ENCODE peak calls at places on chromosomes 13 and 19, in ten cellular contexts. One of them, this sample, is unnamed.

GRCh38 chr13:39538826-39539555 is 64.0 kb downstream of the LHFPL6 start:
- DNase-seq in breast epithelium: no peak
- DNase-seq in upper lobe of left lung: no peak
- DNase-seq in spleen: no peak
- DNase-seq in prostate gland: no peak
- DNase-seq in GM12878: no peak
- DNase-seq in transverse colon: no peak
- DNase-seq in GM23338: no peak
- DNase-seq in SK-N-MC: no peak
- DNase-seq in H1: no peak
- DNase-seq in this sample: no peak

GRCh38 chr13:109768616-109769015 is 17.8 kb downstream of the IRS2 start:
- DNase-seq in breast epithelium: no peak
- DNase-seq in GM12878: no peak
- DNase-seq in spleen: no peak
- DNase-seq in GM23338: no peak
- DNase-seq in upper lobe of left lung: no peak
- DNase-seq in H1: no peak
- DNase-seq in SK-N-MC: no peak
- DNase-seq in transverse colon: no peak
- DNase-seq in prostate gland: no peak
- DNase-seq in this sample: no peak

GRCh38 chr19:15280915-15281683 is 48.9 kb upstream of the EPHX3 start:
- DNase-seq in GM12878: no peak
- DNase-seq in H1: no peak
- DNase-seq in GM23338: no peak
- DNase-seq in breast epithelium: peak; percentile 69
- DNase-seq in transverse colon: peak; percentile 69
- DNase-seq in prostate gland: peak; percentile 79
- DNase-seq in upper lobe of left lung: peak; percentile 82
- DNase-seq in spleen: no peak
- DNase-seq in SK-N-MC: no peak
- DNase-seq in this sample: peak; percentile 75

GRCh38 chr19:17220207-17220758 is 5.1 kb downstream of the USE1 start:
- DNase-seq in H1: no peak
- DNase-seq in prostate gland: no peak
- DNase-seq in upper lobe of left lung: no peak
- DNase-seq in GM23338: no peak
- DNase-seq in breast epithelium: no peak
- DNase-seq in transverse colon: peak; percentile 52
- DNase-seq in GM12878: no peak
- DNase-seq in spleen: no peak
- DNase-seq in SK-N-MC: no peak
- DNase-seq in this sample: no peak

GRCh38 chr19:38266981-38267597 is 2.7 kb downstream of the SPINT2 start:
- DNase-seq in SK-N-MC: no peak
- DNase-seq in spleen: no peak
- DNase-seq in H1: no peak
- DNase-seq in upper lobe of left lung: no peak
- DNase-seq in GM23338: no peak
- DNase-seq in prostate gland: no peak
- DNase-seq in transverse colon: peak; percentile 61
- DNase-seq in GM12878: no peak
- DNase-seq in breast epithelium: peak; percentile 52
- DNase-seq in this sample: no peak

GRCh38 chr19:14433454-14434156 is 499 bp downstream of the PKN1 start:
- DNase-seq in GM23338: peak; percentile 55
- DNase-seq in spleen: peak; percentile 86
- DNase-seq in upper lobe of left lung: peak; percentile 49
- DNase-seq in transverse colon: peak; percentile 75
- DNase-seq in GM12878: no peak
- DNase-seq in H1: peak; percentile 61
- DNase-seq in prostate gland: peak; percentile 35
- DNase-seq in SK-N-MC: no peak
- DNase-seq in breast epithelium: no peak
- DNase-seq in this sample: peak; percentile 62

GRCh38 chr19:42634409-42635232 is 39.9 kb upstream of the CEACAM8 start:
- DNase-seq in GM23338: peak; percentile 83
- DNase-seq in spleen: no peak
- DNase-seq in breast epithelium: no peak
- DNase-seq in GM12878: no peak
- DNase-seq in prostate gland: no peak
- DNase-seq in transverse colon: peak; percentile 12
- DNase-seq in SK-N-MC: no peak
- DNase-seq in upper lobe of left lung: no peak
- DNase-seq in H1: peak; percentile 47
- DNase-seq in this sample: peak; percentile 44

GRCh38 chr19:41877490-41877876 is 404 bp downstream of the CD79A start:
- DNase-seq in H1: peak; percentile 40
- DNase-seq in upper lobe of left lung: peak; percentile 52
- DNase-seq in SK-N-MC: no peak
- DNase-seq in GM12878: no peak
- DNase-seq in GM23338: no peak
- DNase-seq in spleen: peak; percentile 90
- DNase-seq in breast epithelium: no peak
- DNase-seq in transverse colon: peak; percentile 37
- DNase-seq in prostate gland: no peak
- DNase-seq in this sample: no peak

GRCh38 chr19:18109731-18110671 is 12.4 kb downstream of the MAST3 start:
- DNase-seq in GM23338: peak; percentile 75
- DNase-seq in SK-N-MC: no peak
- DNase-seq in breast epithelium: no peak
- DNase-seq in H1: peak; percentile 84
- DNase-seq in transverse colon: peak; percentile 77
- DNase-seq in upper lobe of left lung: peak; percentile 85
- DNase-seq in spleen: peak; percentile 94
- DNase-seq in prostate gland: no peak
- DNase-seq in GM12878: no peak
- DNase-seq in this sample: peak; percentile 66

GRCh38 chr13:25286308-25286968 is 850 bp downstream of the MTMR6 start:
- DNase-seq in transverse colon: peak; percentile 44
- DNase-seq in upper lobe of left lung: peak; percentile 62
- DNase-seq in breast epithelium: no peak
- DNase-seq in spleen: no peak
- DNase-seq in SK-N-MC: no peak
- DNase-seq in prostate gland: peak; percentile 24
- DNase-seq in H1: no peak
- DNase-seq in GM12878: no peak
- DNase-seq in GM23338: peak; percentile 36
- DNase-seq in this sample: no peak

GRCh38 chr19:10283301-10283733 is 3.4 kb upstream of the ICAM4 start:
- DNase-seq in upper lobe of left lung: peak; percentile 60
- DNase-seq in H1: no peak
- DNase-seq in GM23338: no peak
- DNase-seq in SK-N-MC: no peak
- DNase-seq in prostate gland: no peak
- DNase-seq in transverse colon: no peak
- DNase-seq in breast epithelium: no peak
- DNase-seq in GM12878: no peak
- DNase-seq in spleen: no peak
- DNase-seq in this sample: no peak

GRCh38 chr19:16370671-16371391 is 46.2 kb downstream of the KLF2 start:
- DNase-seq in GM23338: no peak
- DNase-seq in SK-N-MC: no peak
- DNase-seq in transverse colon: no peak
- DNase-seq in prostate gland: no peak
- DNase-seq in breast epithelium: no peak
- DNase-seq in spleen: peak; percentile 88
- DNase-seq in GM12878: no peak
- DNase-seq in upper lobe of left lung: no peak
- DNase-seq in H1: no peak
- DNase-seq in this sample: no peak

GRCh38 chr19:4744451-4745170 is 21.0 kb upstream of the DPP9 start:
- DNase-seq in transverse colon: no peak
- DNase-seq in prostate gland: no peak
- DNase-seq in GM23338: no peak
- DNase-seq in upper lobe of left lung: no peak
- DNase-seq in GM12878: no peak
- DNase-seq in breast epithelium: peak; percentile 57
- DNase-seq in H1: no peak
- DNase-seq in spleen: no peak
- DNase-seq in SK-N-MC: no peak
- DNase-seq in this sample: no peak

GRCh38 chr13:75760182-75760981 is 124.3 kb downstream of the LMO7 start:
- DNase-seq in GM23338: no peak
- DNase-seq in transverse colon: peak; percentile 79
- DNase-seq in breast epithelium: no peak
- DNase-seq in SK-N-MC: no peak
- DNase-seq in upper lobe of left lung: peak; percentile 81
- DNase-seq in prostate gland: peak; percentile 65
- DNase-seq in H1: no peak
- DNase-seq in spleen: no peak
- DNase-seq in GM12878: no peak
- DNase-seq in this sample: peak; percentile 85

GRCh38 chr19:45528149-45528743 is 21.0 kb downstream of the VASP start:
- DNase-seq in GM12878: no peak
- DNase-seq in SK-N-MC: no peak
- DNase-seq in spleen: no peak
- DNase-seq in transverse colon: no peak
- DNase-seq in GM23338: peak; percentile 85
- DNase-seq in prostate gland: peak; percentile 44
- DNase-seq in breast epithelium: peak; percentile 50
- DNase-seq in H1: peak; percentile 81
- DNase-seq in upper lobe of left lung: no peak
- DNase-seq in this sample: no peak
- TF ChIP-seq POLR2AphosphoS5 in GM12878: peak; percentile 67
- TF ChIP-seq POLR2AphosphoS5 in SK-N-MC: no peak
- TF ChIP-seq POLR2AphosphoS5 in spleen: peak; percentile 64
- TF ChIP-seq POLR2AphosphoS5 in transverse colon: peak; percentile 14
- TF ChIP-seq POLR2AphosphoS5 in GM23338: peak; percentile 35
- TF ChIP-seq POLR2AphosphoS5 in prostate gland: peak; percentile 35
- TF ChIP-seq POLR2AphosphoS5 in breast epithelium: peak; percentile 18
- TF ChIP-seq POLR2AphosphoS5 in H1: peak; percentile 40
- TF ChIP-seq POLR2AphosphoS5 in upper lobe of left lung: no peak
- TF ChIP-seq POLR2AphosphoS5 in this sample: no peak

GRCh38 chr19:47497821-47498520 is 14.0 kb upstream of the KPTN start:
- DNase-seq in GM23338: no peak
- DNase-seq in spleen: no peak
- DNase-seq in SK-N-MC: no peak
- DNase-seq in upper lobe of left lung: no peak
- DNase-seq in breast epithelium: no peak
- DNase-seq in H1: no peak
- DNase-seq in GM12878: no peak
- DNase-seq in transverse colon: no peak
- DNase-seq in prostate gland: no peak
- DNase-seq in this sample: no peak

GRCh38 chr19:47497073-47497766 is 13.2 kb upstream of the KPTN start:
- DNase-seq in H1: no peak
- DNase-seq in prostate gland: peak; percentile 58
- DNase-seq in spleen: no peak
- DNase-seq in transverse colon: no peak
- DNase-seq in upper lobe of left lung: no peak
- DNase-seq in GM12878: no peak
- DNase-seq in GM23338: no peak
- DNase-seq in SK-N-MC: no peak
- DNase-seq in breast epithelium: no peak
- DNase-seq in this sample: peak; percentile 81

GRCh38 chr19:47499863-47500830 is 14.7 kb downstream of the NAPA start:
- DNase-seq in GM23338: peak; percentile 71
- DNase-seq in SK-N-MC: no peak
- DNase-seq in transverse colon: no peak
- DNase-seq in GM12878: no peak
- DNase-seq in breast epithelium: no peak
- DNase-seq in spleen: no peak
- DNase-seq in prostate gland: peak; percentile 86
- DNase-seq in H1: no peak
- DNase-seq in upper lobe of left lung: no peak
- DNase-seq in this sample: peak; percentile 69

GRCh38 chr19:47499371-47499770 is 15.4 kb upstream of the KPTN start:
- DNase-seq in transverse colon: no peak
- DNase-seq in spleen: no peak
- DNase-seq in prostate gland: no peak
- DNase-seq in GM23338: no peak
- DNase-seq in SK-N-MC: no peak
- DNase-seq in H1: no peak
- DNase-seq in upper lobe of left lung: no peak
- DNase-seq in breast epithelium: no peak
- DNase-seq in GM12878: no peak
- DNase-seq in this sample: no peak

GRCh38 chr19:47498561-47498960 is 14.5 kb upstream of the KPTN start:
- DNase-seq in GM23338: no peak
- DNase-seq in transverse colon: no peak
- DNase-seq in H1: no peak
- DNase-seq in spleen: no peak
- DNase-seq in GM12878: no peak
- DNase-seq in prostate gland: no peak
- DNase-seq in SK-N-MC: no peak
- DNase-seq in upper lobe of left lung: no peak
- DNase-seq in breast epithelium: no peak
- DNase-seq in this sample: no peak
- H3K4me3 ChIP-seq in GM23338: no peak overlapping the region
- H3K4me3 ChIP-seq in transverse colon: no peak overlapping the region
- H3K4me3 ChIP-seq in H1: no peak overlapping the region
- H3K4me3 ChIP-seq in spleen: no peak overlapping the region
- H3K4me3 ChIP-seq in GM12878: no peak overlapping the region
- H3K4me3 ChIP-seq in prostate gland: no peak overlapping the region
- H3K4me3 ChIP-seq in SK-N-MC: no peak overlapping the region
- H3K4me3 ChIP-seq in upper lobe of left lung: no peak overlapping the region
- H3K4me3 ChIP-seq in breast epithelium: no peak overlapping the region
- H3K4me3 ChIP-seq in this sample: no peak overlapping the region

DNA sequence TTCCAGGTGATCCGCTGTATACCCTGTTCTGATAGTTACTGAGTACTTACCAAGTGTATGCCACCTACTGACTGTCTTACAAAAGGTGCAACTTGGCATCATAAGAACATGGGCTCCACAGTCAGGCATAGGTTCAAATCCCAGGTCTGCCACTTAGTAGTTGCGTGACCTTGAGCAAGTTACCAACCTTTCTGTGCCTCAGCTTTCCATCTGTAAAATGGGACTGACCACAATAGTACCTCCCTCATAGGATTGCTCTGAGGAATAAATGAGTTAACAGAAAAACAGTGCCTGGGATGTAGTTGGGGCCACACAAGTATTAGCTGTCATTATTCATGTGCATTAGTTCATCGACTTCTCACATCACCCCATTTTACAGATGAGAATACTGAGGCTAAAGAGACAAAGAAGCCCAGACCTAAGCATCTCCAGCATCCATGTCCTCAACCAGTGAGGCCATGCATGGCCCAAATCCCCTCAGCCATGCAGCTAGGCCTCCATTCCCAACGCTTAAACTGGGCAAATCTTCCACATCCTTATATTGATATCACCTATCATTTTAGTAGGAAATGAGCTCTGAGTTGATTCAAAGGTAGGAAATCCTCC is 51.3 kb upstream of the UBE2L5 start:
- DNase-seq in breast epithelium: no peak
- DNase-seq in spleen: no peak
- DNase-seq in SK-N-MC: no peak
- DNase-seq in upper lobe of left lung: no peak
- DNase-seq in transverse colon: no peak
- DNase-seq in GM23338: no peak
- DNase-seq in GM12878: no peak
- DNase-seq in H1: no peak
- DNase-seq in prostate gland: no peak
- DNase-seq in this sample: no peak
- H3K27ac ChIP-seq in breast epithelium: no peak overlapping the region
- H3K27ac ChIP-seq in spleen: peak overlapping the region; percentile 82
- H3K27ac ChIP-seq in SK-N-MC: no peak overlapping the region
- H3K27ac ChIP-seq in upper lobe of left lung: no peak overlapping the region
- H3K27ac ChIP-seq in transverse colon: peak overlapping the region; percentile 79
- H3K27ac ChIP-seq in GM23338: no peak overlapping the region
- H3K27ac ChIP-seq in GM12878: peak overlapping the region; percentile 73
- H3K27ac ChIP-seq in H1: no peak overlapping the region
- H3K27ac ChIP-seq in prostate gland: peak overlapping the region; percentile 39
- H3K27ac ChIP-seq in this sample: no peak overlapping the region

GRCh38 chr13:106403280-106403679 is 132.2 kb downstream of the EFNB2 start:
- DNase-seq in transverse colon: no peak
- DNase-seq in upper lobe of left lung: no peak
- DNase-seq in H1: no peak
- DNase-seq in GM23338: no peak
- DNase-seq in prostate gland: no peak
- DNase-seq in GM12878: no peak
- DNase-seq in breast epithelium: no peak
- DNase-seq in SK-N-MC: no peak
- DNase-seq in spleen: no peak
- DNase-seq in this sample: no peak
- TF ChIP-seq POLR2AphosphoS5 in transverse colon: no peak
- TF ChIP-seq POLR2AphosphoS5 in upper lobe of left lung: no peak
- TF ChIP-seq POLR2AphosphoS5 in H1: no peak
- TF ChIP-seq POLR2AphosphoS5 in GM23338: no peak
- TF ChIP-seq POLR2AphosphoS5 in prostate gland: no peak
- TF ChIP-seq POLR2AphosphoS5 in GM12878: no peak
- TF ChIP-seq POLR2AphosphoS5 in breast epithelium: no peak
- TF ChIP-seq POLR2AphosphoS5 in SK-N-MC: no peak
- TF ChIP-seq POLR2AphosphoS5 in spleen: no peak
- TF ChIP-seq POLR2AphosphoS5 in this sample: no peak

This sample was measured in stomach.